ENCODE peak calls at places on chromosome 5, in ten cellular contexts. V, X, A, Q, P, C, K, E, I and B are unnamed samples.

GRCh38 chr5:95440825-95441224 is 49.7 kb downstream of the FAM81B start:
- DNase-seq in E (no peak), C (no peak), A (no peak), V (no peak), I (no peak), X (no peak), Q (no peak), K (no peak), P (no peak), B (no peak)

GRCh38 chr5:2752059-2752874 is 790 bp upstream of the IRX2 start:
- DNase-seq in X (no peak), I (no peak), A (no peak), Q (no peak), P (no peak), C (no peak), V (peak; percentile 86), K (no peak), E (no peak), B (peak; percentile 84)

GRCh38 chr5:157558681-157559080 is 16.9 kb downstream of the ADAM19 start:
- DNase-seq in P (no peak), K (no peak), A (no peak), I (no peak), E (peak; percentile 11), C (no peak), X (no peak), Q (no peak), V (peak; percentile 19), B (no peak)

GRCh38 chr5:65394078-65394477 is 87.6 kb downstream of the ADAMTS6 start:
- DNase-seq in P (peak; percentile 90), Q (peak; percentile 89), K (no peak), I (peak; percentile 97), A (peak; percentile 2), C (no peak), X (peak; percentile 71), E (no peak), V (peak; percentile 93), B (no peak)

GRCh38 chr5:997711-998110 is 10.9 kb upstream of the NKD2 start:
- DNase-seq in K (no peak), A (no peak), I (no peak), V (no peak), X (no peak), E (no peak), P (no peak), Q (no peak), C (no peak), B (no peak)

GRCh38 chr5:167634432-167634831 is 657.0 kb upstream of the WWC1 start:
- DNase-seq in P (peak; percentile 74), V (peak; percentile 80), K (no peak), X (no peak), I (peak; percentile 58), E (no peak), C (peak; percentile 51), A (peak; percentile 59), Q (peak; percentile 77), B (no peak)

GRCh38 chr5:138911441-138911840 is 36.3 kb upstream of the LRRTM2 start:
- DNase-seq in X (no peak), P (no peak), A (no peak), C (no peak), K (no peak), V (no peak), Q (peak; percentile 19), E (no peak), I (peak; percentile 44), B (no peak)

GRCh38 chr5:59790399-59791130 is 103.0 kb downstream of the PDE4D start:
- DNase-seq in K (no peak), C (no peak), X (no peak), A (peak; percentile 77), E (no peak), I (peak; percentile 89), V (peak; percentile 60), P (no peak), Q (no peak), B (no peak)

DNA sequence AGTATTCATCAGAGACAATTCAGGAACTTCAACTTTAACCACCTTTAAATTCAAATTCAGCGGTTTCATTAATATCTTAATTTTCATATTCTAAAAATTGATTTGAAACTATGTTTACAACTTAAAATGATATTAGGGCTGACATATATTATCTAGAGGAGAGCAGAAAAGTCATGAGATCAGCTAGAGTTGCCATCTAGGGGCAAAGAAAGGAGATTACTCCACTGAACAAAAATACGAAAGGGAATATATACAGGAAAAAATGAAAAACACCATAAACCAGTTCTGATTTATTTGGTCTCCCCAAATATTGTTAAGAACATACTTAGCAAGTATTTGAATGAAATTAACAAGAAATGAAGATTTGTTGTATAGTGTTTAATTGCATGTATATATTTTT is 946.3 kb downstream of the DTWD2 start:
- DNase-seq in K (no peak), V (peak; percentile 6), P (no peak), X (no peak), Q (no peak), I (peak; percentile 8), E (no peak), A (no peak), C (no peak), B (no peak)
- TF ChIP-seq CTCF in K (no peak), V (peak; percentile 5), P (no peak), X (no peak), Q (no peak), I (peak; percentile 19), E (no peak), A (no peak), C (peak; percentile 19), B (peak; percentile 40)

GRCh38 chr5:5221731-5222130 is 81.6 kb downstream of the ADAMTS16 start:
- DNase-seq in V (peak; percentile 1), C (no peak), P (peak; percentile 13), E (no peak), Q (peak; percentile 24), I (no peak), K (no peak), A (no peak), X (no peak), B (no peak)

GRCh38 chr5:5219541-5219940 is 79.4 kb downstream of the ADAMTS16 start:
- DNase-seq in I (no peak), C (no peak), A (no peak), Q (no peak), V (no peak), E (no peak), P (no peak), X (no peak), K (no peak), B (no peak)

GRCh38 chr5:5218396-5218795 is 78.3 kb downstream of the ADAMTS16 start:
- DNase-seq in C (no peak), P (no peak), E (no peak), X (no peak), K (no peak), Q (no peak), V (no peak), I (no peak), A (no peak), B (no peak)

GRCh38 chr5:5220896-5221295 is 80.8 kb downstream of the ADAMTS16 start:
- DNase-seq in E (no peak), C (no peak), Q (no peak), V (no peak), K (no peak), P (no peak), X (no peak), A (no peak), I (no peak), B (no peak)

DNA sequence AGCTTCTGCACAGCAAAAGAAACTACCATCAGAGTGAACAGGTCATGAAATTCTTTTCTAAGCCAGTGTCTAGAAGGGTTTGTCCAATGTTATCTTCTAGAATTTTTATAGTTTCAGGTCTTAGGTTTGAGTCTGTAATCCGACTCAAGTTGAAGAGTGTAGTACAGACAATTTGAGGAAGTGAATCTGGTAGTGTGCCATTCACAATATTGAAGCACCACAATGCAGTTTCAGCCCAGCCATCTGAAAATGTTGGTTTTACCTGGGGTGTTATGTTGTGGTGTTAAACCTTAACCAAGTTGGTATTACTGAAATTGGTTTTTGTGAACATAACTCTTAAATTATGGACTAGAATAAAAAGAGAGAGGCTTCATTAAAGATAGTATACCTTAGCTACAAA is 77.2 kb downstream of the ADAMTS16 start:
- DNase-seq in K (no peak), Q (no peak), V (no peak), C (no peak), X (no peak), E (no peak), P (no peak), A (no peak), I (no peak), B (no peak)
- TF ChIP-seq CTCF in K (no peak), Q (no peak), V (no peak), C (no peak), X (no peak), E (no peak), P (no peak), A (no peak), I (no peak), B (no peak)

DNA sequence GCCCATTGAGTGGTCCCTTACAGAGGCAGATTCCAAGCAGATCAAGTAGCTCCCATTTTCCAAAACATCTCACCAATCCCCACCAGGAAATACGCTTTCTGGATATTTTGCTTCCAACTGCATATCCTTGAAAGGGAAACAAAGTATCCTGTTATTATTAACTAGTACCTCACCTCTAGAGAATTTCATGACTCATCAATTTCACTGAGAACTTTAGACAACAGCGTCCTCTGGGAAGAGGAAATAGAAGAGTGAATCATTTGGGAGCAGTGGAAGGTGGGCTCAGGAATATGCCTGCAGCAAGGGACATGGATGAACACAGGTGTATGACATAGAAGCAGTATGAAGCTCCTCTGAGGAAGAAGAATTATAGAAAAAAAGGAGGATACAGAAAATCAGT is 186.7 kb downstream of the MARCHF11 start:
- DNase-seq in A (peak; percentile 27), E (no peak), I (peak; percentile 71), C (peak; percentile 82), P (peak; percentile 72), Q (no peak), X (no peak), K (no peak), V (peak; percentile 55), B (no peak)
- TF ChIP-seq CTCF in A (no peak), E (no peak), I (peak; percentile 11), C (peak; percentile 60), P (peak; percentile 31), Q (no peak), X (no peak), K (no peak), V (no peak), B (no peak)

GRCh38 chr5:76606665-76607064 is 16.5 kb downstream of the F2RL2 start:
- DNase-seq in Q (no peak), E (no peak), C (no peak), I (no peak), A (no peak), K (no peak), V (peak; percentile 17), X (no peak), P (no peak), B (no peak)

GRCh38 chr5:76601470-76601869 is 21.7 kb downstream of the F2RL2 start:
- DNase-seq in X (no peak), E (peak; percentile 57), K (peak; percentile 57), P (peak; percentile 80), A (peak; percentile 75), Q (no peak), I (peak; percentile 87), C (no peak), V (peak; percentile 85), B (no peak)

GRCh38 chr5:76604838-76605237 is 18.4 kb downstream of the F2RL2 start:
- DNase-seq in E (no peak), V (peak; percentile 70), A (no peak), K (no peak), P (peak; percentile 64), Q (no peak), I (peak; percentile 55), C (no peak), X (no peak), B (no peak)

GRCh38 chr5:76607353-76607871 is 15.8 kb downstream of the F2RL2 start:
- DNase-seq in P (peak; percentile 52), E (no peak), C (no peak), K (no peak), X (no peak), A (no peak), Q (no peak), V (peak; percentile 64), I (peak; percentile 27), B (no peak)

GRCh38 chr5:76602094-76602726 is 21.0 kb downstream of the F2RL2 start:
- DNase-seq in K (no peak), E (no peak), I (peak; percentile 60), V (peak; percentile 70), A (peak; percentile 32), P (peak; percentile 56), X (no peak), C (no peak), Q (no peak), B (no peak)
- TF ChIP-seq CTCF in K (peak; percentile 39), E (no peak), I (peak; percentile 58), V (peak; percentile 59), A (peak; percentile 33), P (peak; percentile 60), X (no peak), C (peak; percentile 55), Q (peak; percentile 40), B (peak; percentile 18)